ENCODE peak calls at places on chromosomes 6 and 20, in five cellular contexts. S, Y, E, G and W are unnamed samples.

GRCh38 chr20:20926222-20926905 is 179.8 kb downstream of the LINC00237 start:
- DNase-seq in S (no peak), Y (no peak), E (no peak), G (no peak), W (no peak)

GRCh38 chr6:56685102-56685733 is 42.5 kb upstream of the DST start:
- DNase-seq in S (no peak), Y (no peak), E (no peak), G (no peak), W (no peak)

GRCh38 chr6:163392533-163392932 is 22.0 kb upstream of the QKI start:
- DNase-seq in S (peak), Y (no peak), E (no peak), G (no peak), W (no peak)

GRCh38 chr6:74720923-74721322 is 484.9 kb downstream of the COL12A1 start:
- DNase-seq in S (no peak), Y (no peak), E (no peak), G (no peak), W (no peak)

GRCh38 chr20:61847986-61848385 is 217.7 kb downstream of the TAF4 start:
- DNase-seq in S (no peak), Y (no peak), E (no peak), G (no peak), W (no peak)

GRCh38 chr6:35360349-35361138 is 18.2 kb downstream of the PPARD start:
- DNase-seq in S (peak), Y (no peak), E (no peak), G (peak), W (no peak)

GRCh38 chr20:58868795-58869194 is 16.3 kb downstream of the GNAS start:
- DNase-seq in S (no peak), Y (no peak), E (no peak), G (no peak), W (no peak)

GRCh38 chr6:684831-685636 is 7.9 kb downstream of the EXOC2 start:
- DNase-seq in S (peak), Y (peak), E (no peak), G (no peak), W (no peak)

GRCh38 chr6:18410412-18410811 is 23.3 kb downstream of the RNF144B start:
- DNase-seq in S (no peak), Y (no peak), E (no peak), G (no peak), W (no peak)

GRCh38 chr6:130575971-130576370 is 210.2 kb downstream of the TMEM200A start:
- DNase-seq in S (no peak), Y (peak), E (peak), G (no peak), W (no peak)

GRCh38 chr6:89951574-89952360 is 57.5 kb downstream of the GJA10 start:
- DNase-seq in S (peak), Y (no peak), E (no peak), G (no peak), W (no peak)

GRCh38 chr20:52649727-52650126 is 322.4 kb upstream of the TSHZ2 start:
- DNase-seq in S (no peak), Y (no peak), E (no peak), G (no peak), W (no peak)

GRCh38 chr6:108294787-108295625 is at the start of gene AFG1L:
- DNase-seq in S (peak), Y (peak), E (peak), G (peak), W (peak)
- TF ChIP-seq CTCF in S (no peak), Y (no peak), E (no peak), G (no peak), W (no peak)

GRCh38 chr6:39791850-39792500 is at the start of gene DAAM2:
- DNase-seq in S (peak), Y (no peak), E (peak), G (peak), W (peak)
- TF ChIP-seq CTCF in S (peak), Y (no peak), E (no peak), G (no peak), W (no peak)

GRCh38 chr6:146419576-146419975 is 124.1 kb upstream of the RAB32 start:
- DNase-seq in S (no peak), Y (no peak), E (no peak), G (no peak), W (no peak)

GRCh38 chr6:146420255-146420654 is 123.4 kb upstream of the RAB32 start:
- DNase-seq in S (no peak), Y (no peak), E (no peak), G (no peak), W (no peak)

GRCh38 chr6:146423450-146423849 is 120.2 kb upstream of the RAB32 start:
- DNase-seq in S (no peak), Y (no peak), E (no peak), G (no peak), W (no peak)

DNA sequence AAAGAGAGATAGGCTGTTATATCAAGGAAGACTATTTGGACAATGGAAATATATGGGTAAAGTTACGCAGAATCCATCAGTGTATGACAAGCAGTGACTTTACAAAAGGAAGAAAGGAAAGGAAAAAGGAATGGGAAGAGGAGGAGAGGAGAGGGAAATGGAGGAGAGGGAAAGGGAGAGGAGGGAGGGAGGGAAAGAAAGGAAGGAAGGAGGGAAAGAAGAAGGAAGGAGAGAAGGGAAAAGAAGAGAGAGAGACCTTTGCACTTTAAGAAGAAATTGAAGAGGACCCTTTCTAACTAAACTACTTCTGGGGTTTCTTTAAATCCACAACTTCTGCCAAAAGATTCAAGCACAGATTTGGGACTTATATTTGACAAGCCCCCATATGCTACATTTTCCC is 120.8 kb upstream of the RAB32 start:
- DNase-seq in S (no peak), Y (no peak), E (no peak), G (no peak), W (no peak)
- TF ChIP-seq CTCF in S (no peak), Y (no peak), E (no peak), G (no peak), W (no peak)

DNA sequence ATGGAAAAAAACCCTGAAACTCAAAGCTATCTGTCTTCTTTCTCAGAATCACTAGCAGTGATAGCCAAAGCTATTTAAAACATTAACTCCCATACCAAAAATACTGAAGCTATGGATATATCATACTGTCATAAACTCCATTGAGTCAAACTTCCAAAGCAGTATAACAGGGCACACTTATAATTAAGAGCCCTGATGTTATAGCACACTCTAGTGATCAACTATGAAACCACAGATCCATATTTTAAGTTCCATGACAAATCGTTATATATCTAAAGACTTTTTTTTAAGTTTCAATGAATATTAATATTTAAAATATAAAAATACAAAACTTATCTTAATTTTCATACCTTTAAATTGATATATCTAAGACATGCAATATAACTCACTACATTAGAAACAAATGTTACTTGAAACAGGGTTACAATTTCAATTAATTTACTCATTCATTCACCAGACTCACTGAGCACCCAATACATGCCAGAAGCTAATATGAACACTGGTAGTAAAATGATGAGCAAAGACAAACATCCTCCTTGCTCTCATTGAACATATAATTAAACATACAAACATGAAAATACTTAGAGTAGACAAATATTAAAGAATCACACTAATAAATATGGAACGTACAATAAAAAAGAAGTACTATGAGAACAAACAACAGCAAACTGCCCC is 69.3 kb downstream of the IBTK start:
- DNase-seq in S (peak), Y (no peak), E (no peak), G (peak), W (no peak)
- TF ChIP-seq CTCF in S (peak), Y (peak), E (peak), G (peak), W (peak)

GRCh38 chr20:51284161-51284560 is 258.4 kb downstream of the NFATC2 start:
- DNase-seq in S (peak), Y (no peak), E (no peak), G (no peak), W (no peak)
- TF ChIP-seq CTCF in S (no peak), Y (no peak), E (no peak), G (no peak), W (no peak)

GRCh38 chr6:111580826-111581505 is 24.7 kb downstream of the TRAF3IP2 start:
- DNase-seq in S (peak), Y (no peak), E (no peak), G (no peak), W (no peak)
- TF ChIP-seq CTCF in S (no peak), Y (no peak), E (no peak), G (no peak), W (no peak)

DNA sequence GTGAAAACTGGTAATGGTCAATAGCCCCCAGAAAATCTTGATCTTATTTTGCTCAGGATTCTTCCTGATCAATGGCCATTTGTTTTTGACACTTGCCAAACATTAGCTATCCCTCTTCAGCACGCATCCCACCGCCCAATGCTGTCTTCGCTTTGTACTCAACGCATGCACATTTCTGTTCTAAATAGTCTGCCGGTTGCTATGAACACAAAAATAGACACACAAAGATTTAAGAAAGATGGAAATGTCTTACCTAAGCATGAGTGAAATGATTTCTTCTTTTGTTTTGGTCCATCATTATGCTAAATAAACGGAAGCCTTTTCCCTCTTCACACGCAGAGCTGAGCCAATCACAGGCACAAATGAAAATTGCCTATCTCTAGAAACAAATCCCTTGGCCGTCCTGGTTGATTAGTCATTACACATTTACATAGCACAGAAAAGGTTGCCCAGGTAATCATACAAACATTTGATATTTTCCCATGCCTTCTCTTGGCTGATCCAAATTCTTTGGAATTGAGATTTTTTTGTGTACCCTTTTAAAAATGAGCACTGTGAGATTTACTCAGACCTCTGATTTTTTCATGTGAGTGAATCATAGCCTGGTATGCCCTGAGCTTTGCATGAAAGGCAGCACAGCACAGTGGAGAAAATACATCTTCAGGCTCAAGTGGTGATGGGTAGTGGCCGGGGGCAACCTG is 70.5 kb upstream of the FAM184A start:
- DNase-seq in S (peak), Y (no peak), E (no peak), G (no peak), W (no peak)
- TF ChIP-seq CTCF in S (no peak), Y (no peak), E (no peak), G (no peak), W (no peak)

DNA sequence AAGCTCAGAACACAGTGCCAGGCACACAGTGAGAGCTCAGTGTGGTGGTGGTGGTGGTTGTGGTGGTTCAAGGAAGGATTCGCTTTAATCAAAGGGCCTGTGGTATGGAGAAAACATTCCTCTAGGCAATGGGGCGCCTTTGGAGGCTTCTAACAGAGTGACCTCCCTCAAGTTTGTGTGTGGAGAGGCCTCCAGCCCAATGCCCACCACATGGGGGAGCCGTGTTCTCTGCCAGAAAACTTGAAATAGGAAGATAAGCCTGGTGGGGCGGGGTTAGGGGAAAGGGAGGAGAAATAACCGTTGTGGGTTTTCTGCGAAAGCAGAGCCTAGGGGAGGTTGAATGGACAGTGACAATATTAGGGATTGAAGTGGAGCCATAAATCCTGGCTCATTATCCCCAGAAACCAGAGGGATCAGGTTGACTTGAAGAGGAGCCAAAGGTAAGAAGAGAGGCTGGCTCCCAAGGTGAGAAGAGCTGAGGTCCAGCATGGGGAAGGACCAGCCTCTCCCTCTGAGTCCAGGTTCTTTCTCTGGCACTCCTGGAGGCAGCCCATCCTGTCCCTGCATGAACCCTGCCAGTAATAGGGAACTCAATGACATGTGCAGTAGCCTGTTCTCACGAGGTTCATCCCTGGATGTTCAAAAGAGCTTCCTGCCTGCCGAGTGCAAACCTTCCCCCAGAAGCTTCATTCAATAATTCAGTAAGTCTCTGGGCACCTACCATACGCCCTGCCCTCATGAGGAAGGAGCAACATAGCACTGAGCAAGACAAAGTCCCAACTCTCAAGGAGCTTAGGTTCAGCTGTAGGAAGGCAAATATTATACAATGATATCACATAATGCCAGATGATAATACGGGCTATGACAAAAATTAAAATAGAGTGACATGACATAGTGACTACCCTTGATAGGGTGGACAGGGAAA is 51.4 kb downstream of the TGM2 start:
- DNase-seq in S (no peak), Y (no peak), E (peak), G (no peak), W (peak)
- TF ChIP-seq CTCF in S (peak), Y (no peak), E (no peak), G (peak), W (peak)

GRCh38 chr6:54266400-54266923 is 41.8 kb upstream of the TINAG start:
- DNase-seq in S (no peak), Y (no peak), E (no peak), G (no peak), W (no peak)
- TF ChIP-seq CTCF in S (no peak), Y (no peak), E (no peak), G (peak), W (no peak)